ENCODE peak calls at places on chromosomes 12 and 14, in seven cellular contexts. One of them, this sample, is unnamed.

GRCh38 chr12:123388218-123388947 is 4.5 kb downstream of the KMT5A start:
- DNase-seq in AG10803: peak; percentile 59
- DNase-seq in NCI-H2029: peak; percentile 44
- DNase-seq in substantia nigra: peak; percentile 69
- DNase-seq in RPMI7951: peak; percentile 61
- DNase-seq in activated gamma-delta T cell: peak; percentile 70
- DNase-seq in NCI-H748 treated with DMSO at 0.1 percent for 48 hours: peak; percentile 34
- DNase-seq in this sample: peak; percentile 77

GRCh38 chr12:9615420-9616135 is 7.9 kb upstream of the KLRB1 start:
- DNase-seq in AG10803: no peak
- DNase-seq in NCI-H2029: no peak
- DNase-seq in substantia nigra: no peak
- DNase-seq in RPMI7951: no peak
- DNase-seq in activated gamma-delta T cell: no peak
- DNase-seq in NCI-H748 treated with DMSO at 0.1 percent for 48 hours: no peak
- DNase-seq in this sample: no peak

GRCh38 chr14:74019743-74020142 is 594 bp downstream of the BBOF1 start:
- DNase-seq in AG10803: peak; percentile 56
- DNase-seq in NCI-H2029: no peak
- DNase-seq in substantia nigra: no peak
- DNase-seq in RPMI7951: peak; percentile 64
- DNase-seq in activated gamma-delta T cell: no peak
- DNase-seq in NCI-H748 treated with DMSO at 0.1 percent for 48 hours: no peak
- DNase-seq in this sample: no peak

GRCh38 chr14:37508500-37508899 is 86.5 kb downstream of the FOXA1 start:
- DNase-seq in AG10803: peak; percentile 3
- DNase-seq in NCI-H2029: no peak
- DNase-seq in substantia nigra: no peak
- DNase-seq in RPMI7951: no peak
- DNase-seq in activated gamma-delta T cell: no peak
- DNase-seq in NCI-H748 treated with DMSO at 0.1 percent for 48 hours: no peak
- DNase-seq in this sample: no peak

GRCh38 chr14:91349481-91350074 is 68.0 kb downstream of the CCDC88C start:
- DNase-seq in AG10803: no peak
- DNase-seq in NCI-H2029: no peak
- DNase-seq in substantia nigra: no peak
- DNase-seq in RPMI7951: no peak
- DNase-seq in activated gamma-delta T cell: no peak
- DNase-seq in NCI-H748 treated with DMSO at 0.1 percent for 48 hours: no peak
- DNase-seq in this sample: no peak

GRCh38 chr12:4140607-4141301 is 132.8 kb upstream of the CCND2 start:
- DNase-seq in AG10803: no peak
- DNase-seq in NCI-H2029: no peak
- DNase-seq in substantia nigra: no peak
- DNase-seq in RPMI7951: no peak
- DNase-seq in activated gamma-delta T cell: no peak
- DNase-seq in NCI-H748 treated with DMSO at 0.1 percent for 48 hours: no peak
- DNase-seq in this sample: no peak

GRCh38 chr12:57619434-57620244 is 8.4 kb downstream of the ARHGEF25 start:
- DNase-seq in AG10803: no peak
- DNase-seq in NCI-H2029: no peak
- DNase-seq in substantia nigra: no peak
- DNase-seq in RPMI7951: no peak
- DNase-seq in activated gamma-delta T cell: no peak
- DNase-seq in NCI-H748 treated with DMSO at 0.1 percent for 48 hours: no peak
- DNase-seq in this sample: no peak

GRCh38 chr14:75995372-75996041 is 9.9 kb downstream of the IFT43 start:
- DNase-seq in AG10803: peak; percentile 88
- DNase-seq in NCI-H2029: no peak
- DNase-seq in substantia nigra: no peak
- DNase-seq in RPMI7951: no peak
- DNase-seq in activated gamma-delta T cell: no peak
- DNase-seq in NCI-H748 treated with DMSO at 0.1 percent for 48 hours: no peak
- DNase-seq in this sample: no peak

GRCh38 chr14:62674833-62675232 is 370.4 kb downstream of the KCNH5 start:
- DNase-seq in AG10803: no peak
- DNase-seq in NCI-H2029: no peak
- DNase-seq in substantia nigra: no peak
- DNase-seq in RPMI7951: no peak
- DNase-seq in activated gamma-delta T cell: no peak
- DNase-seq in NCI-H748 treated with DMSO at 0.1 percent for 48 hours: no peak
- DNase-seq in this sample: no peak

GRCh38 chr12:80154261-80154660 is 54.9 kb downstream of the OTOGL start:
- DNase-seq in AG10803: peak; percentile 11
- DNase-seq in NCI-H2029: no peak
- DNase-seq in substantia nigra: no peak
- DNase-seq in RPMI7951: peak; percentile 59
- DNase-seq in activated gamma-delta T cell: no peak
- DNase-seq in NCI-H748 treated with DMSO at 0.1 percent for 48 hours: no peak
- DNase-seq in this sample: no peak

GRCh38 chr12:108697905-108698304 is 33.4 kb downstream of the CORO1C start:
- DNase-seq in AG10803: no peak
- DNase-seq in NCI-H2029: no peak
- DNase-seq in substantia nigra: no peak
- DNase-seq in RPMI7951: no peak
- DNase-seq in activated gamma-delta T cell: no peak
- DNase-seq in NCI-H748 treated with DMSO at 0.1 percent for 48 hours: no peak
- DNase-seq in this sample: no peak

GRCh38 chr12:58503731-58504520 is 416.4 kb downstream of the LRIG3 start:
- DNase-seq in AG10803: peak; percentile 75
- DNase-seq in NCI-H2029: no peak
- DNase-seq in substantia nigra: no peak
- DNase-seq in RPMI7951: peak; percentile 62
- DNase-seq in activated gamma-delta T cell: no peak
- DNase-seq in NCI-H748 treated with DMSO at 0.1 percent for 48 hours: peak; percentile 100
- DNase-seq in this sample: no peak

GRCh38 chr14:95664546-95664945 is 21.7 kb upstream of the TCL1B start:
- DNase-seq in AG10803: no peak
- DNase-seq in NCI-H2029: peak; percentile 63
- DNase-seq in substantia nigra: no peak
- DNase-seq in RPMI7951: no peak
- DNase-seq in activated gamma-delta T cell: no peak
- DNase-seq in NCI-H748 treated with DMSO at 0.1 percent for 48 hours: no peak
- DNase-seq in this sample: no peak

GRCh38 chr14:88481794-88482193 is 73.0 kb downstream of the PTPN21 start:
- DNase-seq in AG10803: no peak
- DNase-seq in NCI-H2029: no peak
- DNase-seq in substantia nigra: no peak
- DNase-seq in RPMI7951: no peak
- DNase-seq in activated gamma-delta T cell: no peak
- DNase-seq in NCI-H748 treated with DMSO at 0.1 percent for 48 hours: no peak
- DNase-seq in this sample: no peak

GRCh38 chr12:124875803-124876132 is 12.1 kb upstream of the SCARB1 start:
- DNase-seq in AG10803: no peak
- DNase-seq in NCI-H2029: no peak
- DNase-seq in substantia nigra: no peak
- DNase-seq in RPMI7951: no peak
- DNase-seq in activated gamma-delta T cell: no peak
- DNase-seq in NCI-H748 treated with DMSO at 0.1 percent for 48 hours: no peak
- DNase-seq in this sample: no peak

GRCh38 chr14:29805415-29806123 is 122.1 kb downstream of the PRKD1 start:
- DNase-seq in AG10803: peak; percentile 87
- DNase-seq in NCI-H2029: peak; percentile 81
- DNase-seq in substantia nigra: no peak
- DNase-seq in RPMI7951: peak; percentile 79
- DNase-seq in activated gamma-delta T cell: no peak
- DNase-seq in NCI-H748 treated with DMSO at 0.1 percent for 48 hours: no peak
- DNase-seq in this sample: no peak

GRCh38 chr14:54322241-54322640 is 74.6 kb upstream of the CDKN3 start:
- DNase-seq in AG10803: no peak
- DNase-seq in NCI-H2029: no peak
- DNase-seq in substantia nigra: no peak
- DNase-seq in RPMI7951: no peak
- DNase-seq in activated gamma-delta T cell: no peak
- DNase-seq in NCI-H748 treated with DMSO at 0.1 percent for 48 hours: no peak
- DNase-seq in this sample: no peak

GRCh38 chr12:59452746-59453145 is 143.1 kb upstream of the SLC16A7 start:
- DNase-seq in AG10803: peak; percentile 62
- DNase-seq in NCI-H2029: no peak
- DNase-seq in substantia nigra: no peak
- DNase-seq in RPMI7951: peak; percentile 5
- DNase-seq in activated gamma-delta T cell: no peak
- DNase-seq in NCI-H748 treated with DMSO at 0.1 percent for 48 hours: no peak
- DNase-seq in this sample: no peak

GRCh38 chr12:62210422-62210821 is 49.8 kb upstream of the USP15 start:
- DNase-seq in AG10803: peak; percentile 50
- DNase-seq in NCI-H2029: no peak
- DNase-seq in substantia nigra: no peak
- DNase-seq in RPMI7951: peak; percentile 33
- DNase-seq in activated gamma-delta T cell: no peak
- DNase-seq in NCI-H748 treated with DMSO at 0.1 percent for 48 hours: no peak
- DNase-seq in this sample: no peak

GRCh38 chr14:104093366-104094055 is 8.0 kb downstream of the ASPG start:
- DNase-seq in AG10803: no peak
- DNase-seq in NCI-H2029: no peak
- DNase-seq in substantia nigra: no peak
- DNase-seq in RPMI7951: peak; percentile 4
- DNase-seq in activated gamma-delta T cell: no peak
- DNase-seq in NCI-H748 treated with DMSO at 0.1 percent for 48 hours: no peak
- DNase-seq in this sample: no peak

GRCh38 chr12:613996-614726 is 49.1 kb downstream of the NINJ2 start:
- DNase-seq in AG10803: no peak
- DNase-seq in NCI-H2029: no peak
- DNase-seq in substantia nigra: peak; percentile 26
- DNase-seq in RPMI7951: peak; percentile 11
- DNase-seq in activated gamma-delta T cell: no peak
- DNase-seq in NCI-H748 treated with DMSO at 0.1 percent for 48 hours: no peak
- DNase-seq in this sample: no peak

GRCh38 chr14:20515846-20516245 is 10.5 kb downstream of the RNASE10 start:
- DNase-seq in AG10803: peak; percentile 4
- DNase-seq in NCI-H2029: no peak
- DNase-seq in substantia nigra: no peak
- DNase-seq in RPMI7951: no peak
- DNase-seq in activated gamma-delta T cell: no peak
- DNase-seq in NCI-H748 treated with DMSO at 0.1 percent for 48 hours: no peak
- DNase-seq in this sample: no peak

GRCh38 chr12:131204416-131205311 is 251.0 kb downstream of the ADGRD1 start:
- DNase-seq in AG10803: no peak
- DNase-seq in NCI-H2029: no peak
- DNase-seq in substantia nigra: no peak
- DNase-seq in RPMI7951: no peak
- DNase-seq in activated gamma-delta T cell: no peak
- DNase-seq in NCI-H748 treated with DMSO at 0.1 percent for 48 hours: no peak
- DNase-seq in this sample: no peak